ENCODE peak calls at places on chromosomes 5 and 9, in ten cellular contexts. One of them, this sample, is unnamed.
A peak's percentile ranks its signal among the peaks of the same experiment; 100 is the strongest.

GRCh38 chr9:124752967-124753366 is 18.1 kb downstream of the NR6A1 start:
- DNase-seq in hippocampal formation: no peak
- DNase-seq in HCT116: no peak
- DNase-seq in NCI-H2029: no peak
- DNase-seq in SW480: peak; percentile 41
- DNase-seq in C1 segment of cervical spinal cord: no peak
- DNase-seq in body of pancreas: no peak
- DNase-seq in activated T-cell treated with anti-CD3 and anti-CD28 coated beads, Interleukin-2, amount 50 U/mL, for 4 hours: no peak
- DNase-seq in prostate gland: no peak
- DNase-seq in iris pigment epithelial cell: peak; percentile 73
- DNase-seq in this sample: no peak

GRCh38 chr9:35839926-35840325 is 10.9 kb downstream of the TMEM8B start:
- DNase-seq in hippocampal formation: no peak
- DNase-seq in HCT116: no peak
- DNase-seq in NCI-H2029: no peak
- DNase-seq in SW480: no peak
- DNase-seq in C1 segment of cervical spinal cord: no peak
- DNase-seq in body of pancreas: no peak
- DNase-seq in activated T-cell treated with anti-CD3 and anti-CD28 coated beads, Interleukin-2, amount 50 U/mL, for 4 hours: no peak
- DNase-seq in prostate gland: no peak
- DNase-seq in iris pigment epithelial cell: no peak
- DNase-seq in this sample: no peak

GRCh38 chr5:16690243-16690839 is 73.5 kb upstream of the RETREG1 start:
- DNase-seq in hippocampal formation: peak; percentile 63
- DNase-seq in HCT116: peak; percentile 19
- DNase-seq in NCI-H2029: no peak
- DNase-seq in SW480: peak; percentile 45
- DNase-seq in C1 segment of cervical spinal cord: peak; percentile 14
- DNase-seq in body of pancreas: peak; percentile 36
- DNase-seq in activated T-cell treated with anti-CD3 and anti-CD28 coated beads, Interleukin-2, amount 50 U/mL, for 4 hours: no peak
- DNase-seq in prostate gland: peak; percentile 16
- DNase-seq in iris pigment epithelial cell: peak; percentile 51
- DNase-seq in this sample: peak; percentile 41

GRCh38 chr5:6484899-6485298 is 36.2 kb downstream of the UBE2QL1 start:
- DNase-seq in hippocampal formation: no peak
- DNase-seq in HCT116: no peak
- DNase-seq in NCI-H2029: no peak
- DNase-seq in SW480: no peak
- DNase-seq in C1 segment of cervical spinal cord: no peak
- DNase-seq in body of pancreas: no peak
- DNase-seq in activated T-cell treated with anti-CD3 and anti-CD28 coated beads, Interleukin-2, amount 50 U/mL, for 4 hours: no peak
- DNase-seq in prostate gland: no peak
- DNase-seq in iris pigment epithelial cell: no peak
- DNase-seq in this sample: no peak

GRCh38 chr9:138043061-138043410 is 165.5 kb downstream of the CACNA1B start:
- DNase-seq in hippocampal formation: no peak
- DNase-seq in HCT116: no peak
- DNase-seq in NCI-H2029: no peak
- DNase-seq in SW480: no peak
- DNase-seq in C1 segment of cervical spinal cord: no peak
- DNase-seq in body of pancreas: no peak
- DNase-seq in activated T-cell treated with anti-CD3 and anti-CD28 coated beads, Interleukin-2, amount 50 U/mL, for 4 hours: no peak
- DNase-seq in prostate gland: no peak
- DNase-seq in iris pigment epithelial cell: no peak
- DNase-seq in this sample: no peak

GRCh38 chr5:151577566-151577965 is 13.6 kb downstream of the FAT2 start:
- DNase-seq in hippocampal formation: peak; percentile 0
- DNase-seq in HCT116: no peak
- DNase-seq in NCI-H2029: no peak
- DNase-seq in SW480: no peak
- DNase-seq in C1 segment of cervical spinal cord: peak; percentile 12
- DNase-seq in body of pancreas: no peak
- DNase-seq in activated T-cell treated with anti-CD3 and anti-CD28 coated beads, Interleukin-2, amount 50 U/mL, for 4 hours: no peak
- DNase-seq in prostate gland: no peak
- DNase-seq in iris pigment epithelial cell: no peak
- DNase-seq in this sample: no peak

GRCh38 chr5:68480385-68480940 is 264.9 kb downstream of the PIK3R1 start:
- DNase-seq in hippocampal formation: no peak
- DNase-seq in HCT116: no peak
- DNase-seq in NCI-H2029: no peak
- DNase-seq in SW480: no peak
- DNase-seq in C1 segment of cervical spinal cord: no peak
- DNase-seq in body of pancreas: no peak
- DNase-seq in activated T-cell treated with anti-CD3 and anti-CD28 coated beads, Interleukin-2, amount 50 U/mL, for 4 hours: no peak
- DNase-seq in prostate gland: no peak
- DNase-seq in iris pigment epithelial cell: no peak
- DNase-seq in this sample: no peak

GRCh38 chr5:105042623-105043022 is 1480.0 kb upstream of the NUDT12 start:
- DNase-seq in hippocampal formation: no peak
- DNase-seq in HCT116: no peak
- DNase-seq in NCI-H2029: no peak
- DNase-seq in SW480: no peak
- DNase-seq in C1 segment of cervical spinal cord: no peak
- DNase-seq in body of pancreas: no peak
- DNase-seq in activated T-cell treated with anti-CD3 and anti-CD28 coated beads, Interleukin-2, amount 50 U/mL, for 4 hours: no peak
- DNase-seq in prostate gland: no peak
- DNase-seq in iris pigment epithelial cell: no peak
- DNase-seq in this sample: no peak

GRCh38 chr5:108504974-108505373 is 123.1 kb upstream of the FBXL17 start:
- DNase-seq in hippocampal formation: no peak
- DNase-seq in HCT116: no peak
- DNase-seq in NCI-H2029: no peak
- DNase-seq in SW480: no peak
- DNase-seq in C1 segment of cervical spinal cord: no peak
- DNase-seq in body of pancreas: no peak
- DNase-seq in activated T-cell treated with anti-CD3 and anti-CD28 coated beads, Interleukin-2, amount 50 U/mL, for 4 hours: no peak
- DNase-seq in prostate gland: no peak
- DNase-seq in iris pigment epithelial cell: no peak
- DNase-seq in this sample: no peak

GRCh38 chr5:79295096-79295495 is 59.2 kb downstream of the JMY start:
- DNase-seq in hippocampal formation: no peak
- DNase-seq in HCT116: no peak
- DNase-seq in NCI-H2029: no peak
- DNase-seq in SW480: no peak
- DNase-seq in C1 segment of cervical spinal cord: no peak
- DNase-seq in body of pancreas: no peak
- DNase-seq in activated T-cell treated with anti-CD3 and anti-CD28 coated beads, Interleukin-2, amount 50 U/mL, for 4 hours: no peak
- DNase-seq in prostate gland: no peak
- DNase-seq in iris pigment epithelial cell: no peak
- DNase-seq in this sample: no peak

GRCh38 chr9:127698386-127698785 is 8.4 kb upstream of the CFAP157 start:
- DNase-seq in hippocampal formation: no peak
- DNase-seq in HCT116: no peak
- DNase-seq in NCI-H2029: no peak
- DNase-seq in SW480: no peak
- DNase-seq in C1 segment of cervical spinal cord: no peak
- DNase-seq in body of pancreas: no peak
- DNase-seq in activated T-cell treated with anti-CD3 and anti-CD28 coated beads, Interleukin-2, amount 50 U/mL, for 4 hours: no peak
- DNase-seq in prostate gland: no peak
- DNase-seq in iris pigment epithelial cell: no peak
- DNase-seq in this sample: no peak

GRCh38 chr9:91274950-91275349 is 86.8 kb downstream of the AUH start:
- DNase-seq in hippocampal formation: no peak
- DNase-seq in HCT116: no peak
- DNase-seq in NCI-H2029: no peak
- DNase-seq in SW480: no peak
- DNase-seq in C1 segment of cervical spinal cord: no peak
- DNase-seq in body of pancreas: no peak
- DNase-seq in activated T-cell treated with anti-CD3 and anti-CD28 coated beads, Interleukin-2, amount 50 U/mL, for 4 hours: no peak
- DNase-seq in prostate gland: no peak
- DNase-seq in iris pigment epithelial cell: no peak
- DNase-seq in this sample: no peak

GRCh38 chr9:86585422-86586143 is 231.4 kb upstream of the TUT7 start:
- DNase-seq in hippocampal formation: no peak
- DNase-seq in HCT116: no peak
- DNase-seq in NCI-H2029: no peak
- DNase-seq in SW480: no peak
- DNase-seq in C1 segment of cervical spinal cord: no peak
- DNase-seq in body of pancreas: no peak
- DNase-seq in activated T-cell treated with anti-CD3 and anti-CD28 coated beads, Interleukin-2, amount 50 U/mL, for 4 hours: no peak
- DNase-seq in prostate gland: peak; percentile 14
- DNase-seq in iris pigment epithelial cell: peak; percentile 29
- DNase-seq in this sample: no peak

GRCh38 chr9:91182429-91182828 is 179.3 kb downstream of the AUH start:
- DNase-seq in hippocampal formation: no peak
- DNase-seq in HCT116: no peak
- DNase-seq in NCI-H2029: no peak
- DNase-seq in SW480: peak; percentile 71
- DNase-seq in C1 segment of cervical spinal cord: no peak
- DNase-seq in body of pancreas: no peak
- DNase-seq in activated T-cell treated with anti-CD3 and anti-CD28 coated beads, Interleukin-2, amount 50 U/mL, for 4 hours: no peak
- DNase-seq in prostate gland: no peak
- DNase-seq in iris pigment epithelial cell: peak; percentile 46
- DNase-seq in this sample: peak; percentile 67

GRCh38 chr9:129490583-129491485 is 130.1 kb downstream of the C9orf50 start:
- DNase-seq in hippocampal formation: no peak
- DNase-seq in HCT116: no peak
- DNase-seq in NCI-H2029: no peak
- DNase-seq in SW480: no peak
- DNase-seq in C1 segment of cervical spinal cord: no peak
- DNase-seq in body of pancreas: peak; percentile 75
- DNase-seq in activated T-cell treated with anti-CD3 and anti-CD28 coated beads, Interleukin-2, amount 50 U/mL, for 4 hours: no peak
- DNase-seq in prostate gland: no peak
- DNase-seq in iris pigment epithelial cell: no peak
- DNase-seq in this sample: no peak

GRCh38 chr9:15942806-15943424 is 390.1 kb downstream of the CCDC171 start:
- DNase-seq in hippocampal formation: no peak
- DNase-seq in HCT116: no peak
- DNase-seq in NCI-H2029: no peak
- DNase-seq in SW480: no peak
- DNase-seq in C1 segment of cervical spinal cord: no peak
- DNase-seq in body of pancreas: no peak
- DNase-seq in activated T-cell treated with anti-CD3 and anti-CD28 coated beads, Interleukin-2, amount 50 U/mL, for 4 hours: no peak
- DNase-seq in prostate gland: no peak
- DNase-seq in iris pigment epithelial cell: peak; percentile 5
- DNase-seq in this sample: no peak

GRCh38 chr5:149645725-149646124 is 64.4 kb downstream of the ARHGEF37 start:
- DNase-seq in hippocampal formation: no peak
- DNase-seq in HCT116: no peak
- DNase-seq in NCI-H2029: no peak
- DNase-seq in SW480: no peak
- DNase-seq in C1 segment of cervical spinal cord: no peak
- DNase-seq in body of pancreas: no peak
- DNase-seq in activated T-cell treated with anti-CD3 and anti-CD28 coated beads, Interleukin-2, amount 50 U/mL, for 4 hours: no peak
- DNase-seq in prostate gland: no peak
- DNase-seq in iris pigment epithelial cell: no peak
- DNase-seq in this sample: no peak